ENCODE peak calls at places on chromosome 2, in four cellular contexts. R is dorsolateral prefrontal cortex, E is foreskin fibroblast, J is esophagus squamous epithelium. B is an unnamed sample.

GRCh38 chr2:108239786-108240185 is at the start of gene SULT1C3:
- DNase-seq in R (no peak), E (no peak), J (no peak), B (no peak)

GRCh38 chr2:109301746-109302145 is 172.7 kb downstream of the SH3RF3 start:
- DNase-seq in R (no peak), E (no peak), J (no peak), B (no peak)

GRCh38 chr2:118474151-118474561 is 373.3 kb downstream of the EN1 start:
- DNase-seq in R (no peak), E (no peak), J (no peak), B (no peak)

GRCh38 chr2:154143105-154143504 is 271.4 kb downstream of the GALNT13 start:
- DNase-seq in R (no peak), E (no peak), J (no peak), B (no peak)

GRCh38 chr2:30267161-30267568 is 35.8 kb downstream of the LBH start:
- DNase-seq in R (no peak), E (no peak), J (no peak), B (no peak)

GRCh38 chr2:219636144-219636915 is 8.9 kb downstream of the SLC4A3 start:
- DNase-seq in R (no peak), E (no peak), J (no peak), B (no peak)

GRCh38 chr2:213243189-213244044 is 40.8 kb upstream of the SPAG16 start:
- DNase-seq in R (no peak), E (no peak), J (no peak), B (no peak)

GRCh38 chr2:110991951-110992350 is 128.8 kb upstream of the BCL2L11 start:
- DNase-seq in R (no peak), E (no peak), J (no peak), B (no peak)

GRCh38 chr2:1821530-1821929 is 77.2 kb upstream of the PXDN start:
- DNase-seq in R (no peak), E (no peak), J (no peak), B (no peak)

GRCh38 chr2:18232731-18233438 is 327.6 kb downstream of the RDH14 start:
- DNase-seq in R (no peak), E (peak), J (no peak), B (peak)

GRCh38 chr2:155633060-155633839 is 699.3 kb downstream of the NR4A2 start:
- DNase-seq in R (no peak), E (no peak), J (no peak), B (no peak)

GRCh38 chr2:215384710-215385109 is 51.2 kb downstream of the FN1 start:
- DNase-seq in R (no peak), E (no peak), J (no peak), B (no peak)

GRCh38 chr2:60109744-60110143 is 443.7 kb downstream of the BCL11A start:
- DNase-seq in R (no peak), E (no peak), J (no peak), B (no peak)

GRCh38 chr2:97005353-97005752 is 19.0 kb upstream of the FAM178B start:
- DNase-seq in R (no peak), E (peak), J (no peak), B (peak)

GRCh38 chr2:96788393-96789244 is 27.4 kb upstream of the CNNM3 start:
- DNase-seq in R (peak), E (peak), J (no peak), B (peak)

GRCh38 chr2:71801969-71802368 is 345.7 kb downstream of the CYP26B1 start:
- DNase-seq in R (peak), E (peak), J (no peak), B (peak)

GRCh38 chr2:144703852-144704324 is 184.0 kb upstream of the ZEB2 start:
- DNase-seq in R (no peak), E (peak), J (no peak), B (peak)

GRCh38 chr2:52512760-52513159 is 1254.8 kb upstream of the CHAC2 start:
- DNase-seq in R (no peak), E (no peak), J (no peak), B (no peak)

GRCh38 chr2:52510432-52510831 is 1257.2 kb upstream of the CHAC2 start:
- DNase-seq in R (no peak), E (peak), J (no peak), B (peak)
- TF ChIP-seq CTCF in R (no peak), E (no peak), J (no peak), B (no peak)

GRCh38 chr2:200814276-200814815 is 2.6 kb downstream of the BZW1 start:
- DNase-seq in R (no peak), E (no peak), J (no peak), B (no peak)
- H3K4me3 ChIP-seq in R (no peak), E (no peak), J (no peak), B (no peak)

GRCh38 chr2:139045524-139045923 is 265.3 kb upstream of the NXPH2 start:
- DNase-seq in R (no peak), E (no peak), J (no peak), B (no peak)
- TF ChIP-seq CTCF in R (no peak), E (no peak), J (no peak), B (no peak)

DNA sequence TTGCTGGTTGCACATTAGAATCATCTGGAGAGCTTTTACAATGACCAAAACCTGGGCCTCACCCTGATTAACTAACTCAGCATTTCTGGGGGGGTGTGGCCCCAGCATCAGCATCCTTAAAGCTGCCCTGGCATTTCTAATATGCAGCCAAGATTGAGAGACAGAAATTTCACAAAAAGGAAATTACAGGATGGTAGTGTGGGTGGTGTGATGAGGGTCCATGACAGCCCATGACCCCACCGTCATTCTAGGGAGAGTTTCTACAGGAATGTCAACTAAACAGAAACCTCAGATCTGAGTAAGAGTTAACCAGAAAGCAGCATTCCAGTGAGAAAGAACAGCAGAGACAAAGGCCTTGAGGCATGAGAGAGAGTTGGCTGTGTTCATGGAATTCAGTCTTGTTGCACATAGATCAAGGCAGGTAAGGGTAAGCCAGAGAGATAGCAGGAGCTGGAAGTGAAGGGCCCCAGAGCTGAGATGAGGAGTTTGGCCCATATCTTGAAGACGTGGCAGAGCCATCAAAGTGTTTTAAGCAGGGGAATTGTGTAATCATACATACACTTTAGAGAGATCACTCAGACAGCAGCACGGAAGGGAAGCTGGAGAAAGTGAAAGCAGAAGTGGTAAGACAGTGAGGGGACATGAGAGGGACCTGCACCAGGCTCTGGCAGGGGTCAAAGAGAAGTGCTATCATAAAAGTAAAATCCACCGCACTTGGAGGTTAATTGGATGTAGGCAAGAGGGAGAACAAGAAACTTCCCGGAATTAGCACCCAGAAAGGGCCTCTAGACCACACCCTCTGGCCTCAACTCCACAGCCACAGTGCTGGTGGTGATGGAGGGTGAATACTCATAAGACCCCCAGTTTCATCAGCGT is 7.8 kb upstream of the TRABD2A start:
- DNase-seq in R (no peak), E (peak), J (peak), B (peak)
- H3K4me3 ChIP-seq in R (no peak), E (peak), J (peak), B (peak)

GRCh38 chr2:224970311-224970710 is 72.0 kb downstream of the DOCK10 start:
- DNase-seq in R (no peak), E (no peak), J (no peak), B (no peak)

GRCh38 chr2:224976629-224977525 is 65.4 kb downstream of the DOCK10 start:
- DNase-seq in R (no peak), E (no peak), J (no peak), B (no peak)

GRCh38 chr2:224971214-224971613 is 71.1 kb downstream of the DOCK10 start:
- DNase-seq in R (no peak), E (no peak), J (no peak), B (no peak)

GRCh38 chr2:224969633-224970292 is 72.5 kb downstream of the DOCK10 start:
- DNase-seq in R (no peak), E (no peak), J (no peak), B (no peak)

GRCh38 chr2:224973112-224974016 is 68.9 kb downstream of the DOCK10 start:
- DNase-seq in R (no peak), E (peak), J (no peak), B (no peak)
- TF ChIP-seq CTCF in R (no peak), E (no peak), J (no peak), B (no peak)